ENCODE peak calls at places on chromosomes 12 and 14, in six cellular contexts. X, R, B, V, W and I are unnamed samples. For H3K4me1, the result is how much of the 10 kb centered on the place peaks cover.

GRCh38 chr12:112091563-112091962 is 17.0 kb downstream of the NAA25 start:
- DNase-seq in V (no peak), R (no peak), W (no peak), X (no peak), B (no peak), I (no peak)

GRCh38 chr14:35897616-35898111 is 71.5 kb downstream of the BRMS1L start:
- DNase-seq in R (no peak), X (no peak), V (no peak), W (peak), B (no peak), I (peak)

GRCh38 chr12:57433370-57433769 is 1.2 kb upstream of the INHBC start:
- DNase-seq in B (no peak), V (no peak), X (no peak), W (no peak), R (no peak), I (no peak)

GRCh38 chr14:81172353-81172752 is 48.4 kb downstream of the GTF2A1 start:
- DNase-seq in V (no peak), B (no peak), R (no peak), X (no peak), W (no peak), I (peak)

GRCh38 chr14:69716483-69717187 is 50.3 kb upstream of the SRSF5 start:
- DNase-seq in R (no peak), X (no peak), W (peak), B (peak), V (peak), I (peak)

GRCh38 chr14:99522457-99522891 is 41.3 kb downstream of the CCNK start:
- DNase-seq in X (peak), V (peak), R (no peak), W (no peak), B (peak), I (no peak)

GRCh38 chr12:124442772-124443445 is 124.5 kb downstream of the NCOR2 start:
- DNase-seq in B (peak), X (no peak), W (no peak), V (no peak), R (no peak), I (no peak)

GRCh38 chr14:72921396-72921795 is 4.9 kb upstream of the DCAF4 start:
- DNase-seq in R (no peak), V (no peak), X (no peak), W (no peak), B (no peak), I (no peak)

GRCh38 chr14:36057452-36058142 is 118.9 kb downstream of the PTCSC3 start:
- DNase-seq in V (no peak), W (no peak), X (no peak), B (peak), R (no peak), I (no peak)

GRCh38 chr14:81384900-81385299 is 15.2 kb downstream of the STON2 start:
- DNase-seq in W (no peak), X (no peak), V (no peak), R (no peak), B (peak), I (no peak)

GRCh38 chr14:90810808-90811207 is 5.4 kb downstream of the TTC7B start:
- DNase-seq in X (no peak), W (no peak), B (no peak), V (no peak), R (no peak), I (no peak)

GRCh38 chr12:113135178-113136127 is at the start of gene RASAL1:
- DNase-seq in W (peak), R (peak), B (no peak), V (peak), X (peak), I (peak)

GRCh38 chr12:89883630-89884364 is 175.2 kb upstream of the ATP2B1 start:
- DNase-seq in R (no peak), X (no peak), B (peak), V (no peak), W (no peak), I (no peak)

GRCh38 chr14:26276757-26277156 is 321.1 kb downstream of the NOVA1 start:
- DNase-seq in R (no peak), V (peak), B (no peak), W (no peak), X (no peak), I (no peak)

GRCh38 chr12:94616217-94616729 is 34.1 kb downstream of the TMCC3 start:
- DNase-seq in W (peak), X (peak), V (peak), R (no peak), B (peak), I (no peak)

GRCh38 chr12:132282950-132283771 is 46.2 kb downstream of the GALNT9 start:
- DNase-seq in R (no peak), W (no peak), B (no peak), V (no peak), X (no peak), I (peak)

GRCh38 chr14:92516966-92517350 is 3.4 kb downstream of the RIN3 start:
- DNase-seq in R (no peak), B (no peak), X (no peak), V (no peak), W (no peak), I (no peak)

GRCh38 chr12:67415473-67415872 is 146.3 kb downstream of the CAND1 start:
- DNase-seq in W (no peak), R (no peak), B (peak), X (no peak), V (no peak), I (no peak)

GRCh38 chr14:20680363-20680762 is 4.0 kb upstream of the RNASE4 start:
- DNase-seq in B (no peak), X (no peak), R (no peak), W (no peak), V (no peak), I (no peak)

GRCh38 chr12:57765003-57765697 is 1.7 kb downstream of the CYP27B1 start:
- DNase-seq in X (peak), R (peak), B (peak), V (peak), W (peak), I (no peak)

GRCh38 chr12:6089041-6089823 is 35.2 kb downstream of the VWF start:
- DNase-seq in V (peak), R (peak), W (peak), X (no peak), B (no peak), I (peak)

GRCh38 chr14:91158091-91158790 is 44.4 kb downstream of the DGLUCY start:
- DNase-seq in X (no peak), W (peak), B (no peak), V (no peak), R (peak), I (no peak)

GRCh38 chr12:29039013-29039412 is 110.1 kb upstream of the FAR2 start:
- DNase-seq in W (no peak), R (no peak), B (peak), X (no peak), V (peak), I (no peak)

GRCh38 chr14:71240866-71241520 is 333.7 kb downstream of the PCNX1 start:
- DNase-seq in R (no peak), B (no peak), W (no peak), X (no peak), V (no peak), I (no peak)

GRCh38 chr12:46403732-46404097 is 31.1 kb upstream of the SLC38A2 start:
- DNase-seq in V (no peak), R (no peak), W (no peak), X (no peak), B (no peak), I (no peak)

GRCh38 chr14:22536853-22537338 is 52.1 kb downstream of the DAD1 start:
- DNase-seq in W (peak), B (peak), R (peak), X (peak), V (peak), I (peak)

GRCh38 chr12:20260864-20261263 is 107.5 kb upstream of the PDE3A start:
- DNase-seq in R (no peak), W (no peak), B (no peak), X (no peak), V (no peak), I (no peak)

GRCh38 chr12:115710104-115710564 is 567.4 kb downstream of the MED13L start:
- DNase-seq in W (peak), B (peak), R (peak), V (peak), X (peak), I (peak)

GRCh38 chr12:112557954-112558630 is 139.3 kb downstream of the PTPN11 start:
- DNase-seq in W (no peak), X (no peak), V (no peak), R (no peak), B (no peak), I (no peak)

GRCh38 chr14:96940009-96940408 is 142.8 kb downstream of the VRK1 start:
- DNase-seq in X (no peak), B (no peak), R (no peak), W (no peak), V (peak), I (no peak)

GRCh38 chr12:118430516-118430915 is 54.2 kb downstream of the SUDS3 start:
- DNase-seq in X (no peak), R (no peak), B (no peak), W (no peak), V (no peak), I (no peak)

GRCh38 chr12:50925342-50925651 is 27.0 kb upstream of the HIGD1C start:
- DNase-seq in X (no peak), R (peak), W (peak), V (no peak), B (no peak), I (peak)

GRCh38 chr12:131383741-131384543 is 326.9 kb upstream of the SFSWAP start:
- DNase-seq in R (no peak), W (no peak), V (no peak), B (no peak), X (no peak), I (no peak)

GRCh38 chr12:65696227-65696626 is 128.1 kb upstream of the HMGA2 start:
- DNase-seq in V (no peak), B (no peak), R (no peak), W (no peak), X (no peak), I (no peak)

GRCh38 chr12:42283739-42284138 is 42.2 kb downstream of the ZCRB1 start:
- DNase-seq in V (no peak), X (no peak), R (no peak), W (no peak), B (no peak), I (no peak)

GRCh38 chr12:83404521-83404920 is 717.8 kb downstream of the TMTC2 start:
- DNase-seq in X (no peak), B (no peak), W (no peak), V (no peak), R (no peak), I (no peak)

GRCh38 chr12:2363836-2364565 is 311.2 kb downstream of the CACNA1C start:
- DNase-seq in X (no peak), V (no peak), R (no peak), B (no peak), W (peak), I (no peak)

DNA sequence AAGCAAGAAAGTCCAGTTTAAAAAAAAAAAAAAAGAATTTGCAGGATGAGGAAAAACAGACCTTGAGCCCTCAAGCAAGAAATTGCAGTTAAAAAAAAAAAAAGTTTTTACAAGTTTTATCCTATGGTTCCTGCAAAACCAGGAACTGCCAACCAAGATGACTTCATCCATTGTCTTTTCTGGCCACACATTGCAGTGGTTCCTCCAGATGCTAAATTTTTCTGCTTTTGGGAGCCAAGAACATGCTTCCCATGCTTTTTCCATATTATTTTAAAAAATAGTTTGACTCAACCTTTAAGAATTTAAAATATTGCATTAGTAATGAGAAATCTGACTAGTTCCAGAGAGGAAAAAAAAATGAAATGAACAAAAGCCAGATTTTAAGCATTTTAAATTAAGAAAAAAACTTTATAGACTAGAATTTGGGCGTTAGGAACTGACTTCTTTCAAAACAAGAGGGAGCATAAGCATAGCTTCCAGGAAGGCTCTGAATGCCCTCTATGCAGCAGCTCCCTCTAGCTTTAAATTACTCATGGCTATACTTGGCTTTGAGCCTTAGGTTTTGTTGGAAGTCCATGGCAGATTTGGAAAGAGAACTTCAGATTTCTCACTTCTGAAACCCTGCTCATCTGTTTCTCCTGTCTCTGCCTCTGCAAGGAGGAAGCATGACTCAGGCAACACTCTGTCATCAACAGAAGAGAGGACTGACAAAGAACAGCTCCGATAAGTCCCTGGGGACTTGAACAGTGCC is 124.5 kb downstream of the GPR65 start:
- DNase-seq in W (no peak), V (peak), X (no peak), B (peak), R (no peak), I (peak)
- H3K27ac ChIP-seq in W (peak), V (peak), X (no peak), B (no peak), R (no peak), I (no peak)

GRCh38 chr14:102853703-102854396 is 68.6 kb upstream of the AMN start:
- DNase-seq in B (peak), W (no peak), V (no peak), R (no peak), X (no peak), I (no peak)

GRCh38 chr14:102849522-102850379 is 72.5 kb downstream of the TRAF3 start:
- DNase-seq in B (peak), W (peak), V (peak), X (no peak), R (peak), I (peak)

GRCh38 chr14:102854397-102854703 is 68.1 kb upstream of the AMN start:
- DNase-seq in V (no peak), B (no peak), W (no peak), X (no peak), R (no peak), I (no peak)

DNA sequence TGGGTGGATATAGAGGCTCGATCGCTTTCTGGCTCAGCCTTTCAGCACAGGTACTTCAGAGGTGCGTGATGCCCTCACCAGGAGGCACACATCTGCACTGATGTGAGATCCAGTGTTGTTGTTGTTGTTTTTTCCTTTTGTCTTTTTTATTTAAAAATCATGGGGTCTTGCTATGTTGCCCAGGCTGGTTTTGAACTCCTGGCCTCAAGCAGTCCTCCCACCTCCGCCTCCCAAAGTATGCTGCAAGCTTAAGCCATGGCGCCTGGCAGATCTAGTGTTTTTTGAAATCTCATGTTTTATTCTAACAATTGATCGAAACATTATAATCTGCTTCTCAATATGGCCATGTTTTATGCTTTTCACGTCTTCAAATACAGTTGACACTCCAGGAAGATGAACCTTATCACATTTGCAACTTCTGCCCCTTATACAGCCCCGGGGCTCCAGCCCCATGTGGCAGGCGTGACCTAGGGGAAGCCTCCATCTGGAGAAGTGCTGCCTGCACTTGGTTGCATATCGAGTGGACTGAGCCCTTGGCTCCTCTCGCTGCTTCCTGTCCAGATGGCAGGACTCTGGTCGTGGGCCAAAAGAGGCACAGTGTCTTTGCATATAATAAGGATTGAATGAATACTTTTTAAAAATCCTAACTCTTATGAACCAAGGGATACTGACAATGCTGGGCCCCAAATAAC is 71.7 kb downstream of the TRAF3 start:
- DNase-seq in X (no peak), B (peak), V (no peak), R (peak), W (peak), I (peak)
- H3K4me3 ChIP-seq in X (no peak), B (no peak), V (no peak), R (no peak), W (no peak), I (no peak)

GRCh38 chr12:96489392-96490056 is at the start of gene CFAP54:
- DNase-seq in B (peak), X (peak), R (peak), W (peak), V (peak), I (peak)
- H3K4me1 ChIP-seq in B (under half), X (under half), R (under half), W (under half), V (under half), I (under half)

DNA sequence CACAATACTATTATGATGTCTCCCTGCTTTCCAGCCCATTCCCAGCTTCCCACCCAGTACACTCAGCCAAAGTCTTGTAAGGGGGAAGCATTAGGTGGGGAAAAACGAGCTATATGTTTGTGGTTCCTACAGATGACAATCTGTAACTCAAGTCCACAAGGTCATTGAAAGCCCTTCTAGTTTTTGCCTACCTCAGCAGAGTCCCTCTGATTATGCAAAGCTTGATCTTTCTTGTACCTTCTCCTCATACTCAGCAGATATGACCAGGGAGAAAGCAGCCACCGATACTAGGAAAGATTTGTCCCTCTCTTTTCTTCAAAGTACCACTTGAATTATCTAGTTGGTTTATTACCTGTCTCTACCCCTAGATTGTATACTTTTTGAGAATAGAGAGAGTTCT is 10.6 kb downstream of the CMAS start:
- DNase-seq in V (no peak), W (no peak), R (no peak), X (no peak), B (no peak), I (no peak)
- H3K27ac ChIP-seq in V (peak), W (no peak), R (no peak), X (no peak), B (no peak), I (no peak)

GRCh38 chr14:85534914-85535313 is 5.0 kb downstream of the FLRT2 start:
- DNase-seq in V (peak), R (peak), W (no peak), X (no peak), B (peak), I (no peak)
- H3K4me3 ChIP-seq in V (peak), R (peak), W (peak), X (no peak), B (peak), I (no peak)

GRCh38 chr12:120836119-120836684 is 68.0 kb downstream of the SPPL3 start:
- DNase-seq in V (no peak), B (no peak), R (peak), W (no peak), X (no peak), I (no peak)

GRCh38 chr12:120835657-120836056 is 68.5 kb downstream of the SPPL3 start:
- DNase-seq in W (no peak), B (no peak), V (no peak), X (no peak), R (no peak), I (no peak)

GRCh38 chr12:120833849-120834248 is 70.3 kb downstream of the SPPL3 start:
- DNase-seq in R (no peak), B (no peak), W (no peak), X (no peak), V (no peak), I (no peak)

GRCh38 chr12:120835304-120835612 is 68.9 kb downstream of the SPPL3 start:
- DNase-seq in V (no peak), X (no peak), B (no peak), W (no peak), R (no peak), I (no peak)

DNA sequence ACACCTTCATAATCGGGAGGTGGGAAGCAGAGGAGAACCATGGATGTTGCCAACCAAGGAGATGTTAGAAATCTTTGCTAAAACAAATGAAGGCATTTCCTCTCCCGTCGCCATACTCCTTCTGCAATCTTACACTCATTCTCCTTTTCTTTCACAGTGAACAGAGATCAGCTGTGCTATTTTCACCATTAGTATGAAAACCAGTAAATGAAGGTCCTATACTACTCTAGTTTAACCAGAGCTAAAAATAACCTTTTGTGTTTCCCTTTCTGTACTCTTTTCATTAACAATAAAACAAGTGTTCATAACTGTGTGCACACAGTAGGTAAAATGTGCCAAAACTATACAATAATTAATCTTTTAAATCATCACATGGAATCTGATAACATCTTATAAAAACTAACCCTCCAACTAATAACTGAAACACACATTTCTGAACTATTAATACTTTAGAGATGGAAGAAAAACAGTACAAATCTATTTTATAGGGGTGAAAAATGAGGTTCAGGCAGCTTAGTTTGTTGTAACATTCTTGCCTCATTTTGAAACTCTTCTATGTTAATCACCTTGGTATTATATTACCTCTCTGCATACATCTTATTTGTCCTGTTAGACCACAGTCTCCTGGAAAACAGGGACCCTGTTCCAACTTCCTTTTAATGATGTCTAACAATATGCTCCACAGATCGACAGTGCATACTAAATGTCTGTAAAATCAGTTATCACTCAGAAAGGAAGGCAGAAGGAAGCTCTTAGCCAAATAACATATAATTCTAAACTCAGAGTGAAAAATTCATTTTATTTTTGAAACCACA is 69.5 kb downstream of the SPPL3 start:
- DNase-seq in X (no peak), W (no peak), V (no peak), B (no peak), R (no peak), I (no peak)
- H3K4me1 ChIP-seq in X (under half), W (under half), V (under half), B (half or more), R (under half), I (under half)

DNA sequence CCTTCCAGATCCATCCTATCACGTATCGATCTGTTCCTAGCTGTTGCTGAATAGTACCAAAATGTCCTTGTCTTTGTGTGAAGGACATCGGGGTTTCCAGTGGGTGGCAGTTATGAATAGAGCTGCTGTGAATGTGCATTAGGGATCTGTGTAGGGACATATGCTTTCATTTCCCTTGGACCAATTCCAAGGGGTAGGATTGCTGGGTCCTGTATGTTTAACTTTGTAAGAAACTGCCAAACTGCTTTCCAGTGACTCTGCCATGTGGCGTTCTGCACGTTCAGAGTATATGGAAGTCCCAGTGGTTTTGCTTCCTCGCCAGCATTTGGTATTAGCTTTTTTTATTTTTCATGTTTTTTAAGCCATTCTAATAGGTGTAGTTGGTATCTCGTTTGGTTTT is 28.6 kb downstream of the PACS2 start:
- DNase-seq in X (no peak), R (peak), W (no peak), B (peak), V (no peak), I (no peak)
- H3K27ac ChIP-seq in X (no peak), R (no peak), W (no peak), B (peak), V (no peak), I (no peak)